ENCODE peak calls at places on chromosomes 4 and X, in seven cellular contexts. V is ecto neural progenitor cell; Q is RPMI8226; R is amniotic stem cell; G is endothelial cell; K is fibroblast of mammary gland; T is CD8-positive, alpha-beta T cell. O is an unnamed sample.

GRCh38 chr4:152138451-152138850 is 377.6 kb upstream of the GATB start:
- DNase-seq in G (no peak), R (no peak), K (no peak), Q (no peak), T (peak), V (no peak), O (no peak)

GRCh38 chr4:116357758-116358157 is 727.6 kb downstream of the TRAM1L1 start:
- DNase-seq in Q (peak), R (no peak), T (no peak), G (no peak), V (no peak), K (peak), O (peak)

GRCh38 chr4:7811536-7812190 is 128.0 kb downstream of the AFAP1 start:
- DNase-seq in K (no peak), V (no peak), T (no peak), R (peak), Q (no peak), G (no peak), O (peak)

GRCh38 chr4:134024251-134024650 is 177.3 kb downstream of the PABPC4L start:
- DNase-seq in K (peak), T (no peak), V (no peak), R (no peak), G (peak), Q (peak), O (no peak)

GRCh38 chr4:148914734-148915133 is 472.5 kb upstream of the NR3C2 start:
- DNase-seq in G (no peak), K (no peak), V (no peak), Q (no peak), T (no peak), R (no peak), O (no peak)

GRCh38 chrX:133838761-133839676 is 146.4 kb downstream of the GPC3 start:
- DNase-seq in T (peak), Q (peak), G (peak), V (peak), K (peak), R (no peak), O (no peak)

GRCh38 chr4:79764118-79764517 is 308.9 kb downstream of the ANTXR2 start:
- DNase-seq in Q (no peak), R (no peak), V (no peak), T (no peak), G (no peak), K (no peak), O (no peak)

GRCh38 chrX:132612990-132613564 is 124.2 kb upstream of the MBNL3 start:
- DNase-seq in K (peak), Q (peak), R (peak), G (peak), V (peak), T (peak), O (peak)

GRCh38 chr4:145099653-145100052 is 1.5 kb downstream of the ABCE1 start:
- DNase-seq in V (no peak), T (no peak), G (no peak), R (no peak), K (no peak), Q (peak), O (no peak)

GRCh38 chr4:164396439-164396838 is 357.5 kb upstream of the SMIM31 start:
- DNase-seq in V (no peak), R (no peak), Q (no peak), T (no peak), K (peak), G (no peak), O (no peak)

GRCh38 chr4:100722866-100723459 is 205.1 kb upstream of the EMCN start:
- DNase-seq in T (no peak), G (no peak), R (no peak), K (no peak), V (no peak), Q (no peak), O (no peak)

GRCh38 chrX:16436348-16437188 is 213.4 kb upstream of the S100G start:
- DNase-seq in V (peak), G (peak), Q (peak), K (peak), T (peak), R (peak), O (peak)

GRCh38 chr4:155578726-155579385 is 87.8 kb upstream of the GUCY1A1 start:
- DNase-seq in K (peak), V (no peak), G (no peak), R (no peak), Q (no peak), T (no peak), O (no peak)

GRCh38 chr4:187444061-187444460 is 551.5 kb upstream of the ZFP42 start:
- DNase-seq in G (no peak), Q (no peak), K (no peak), V (no peak), T (no peak), R (no peak), O (no peak)

GRCh38 chrX:20266810-20267598 is at the start of gene RPS6KA3:
- DNase-seq in K (peak), T (peak), G (peak), V (peak), R (peak), Q (peak), O (peak)

GRCh38 chr4:102529977-102530376 is 28.8 kb downstream of the NFKB1 start:
- DNase-seq in K (no peak), T (no peak), Q (no peak), G (no peak), R (no peak), V (no peak), O (no peak)

GRCh38 chr4:168634276-168634802 is 137.5 kb downstream of the PALLD start:
- DNase-seq in T (no peak), V (no peak), K (peak), Q (peak), R (peak), G (no peak), O (no peak)

GRCh38 chr4:19806865-19807264 is 444.8 kb upstream of the SLIT2 start:
- DNase-seq in G (no peak), T (no peak), R (no peak), V (no peak), K (no peak), Q (no peak), O (no peak)

GRCh38 chr4:152090543-152090942 is 329.7 kb upstream of the GATB start:
- DNase-seq in Q (no peak), G (no peak), V (no peak), K (peak), T (no peak), R (no peak), O (no peak)

GRCh38 chr4:40719008-40719623 is 30.6 kb upstream of the NSUN7 start:
- DNase-seq in V (no peak), R (peak), K (peak), G (no peak), Q (peak), T (no peak), O (no peak)

GRCh38 chrX:150871341-150871811 is 27.1 kb downstream of the CD99L2 start:
- DNase-seq in R (no peak), Q (no peak), T (no peak), V (no peak), K (no peak), G (no peak), O (no peak)